ENCODE peak calls at places on chromosomes 1 and 21, in four cellular contexts. One of them, this sample, is unnamed.

GRCh38 chr1:186308264-186309060 is 66.6 kb downstream of the TPR start:
- DNase-seq in A549: no peak
- DNase-seq in HepG2: no peak
- DNase-seq in K562: no peak
- DNase-seq in this sample: no peak

GRCh38 chr1:239896980-239897379 is 194.7 kb upstream of the FMN2 start:
- DNase-seq in A549: no peak
- DNase-seq in HepG2: no peak
- DNase-seq in K562: no peak
- DNase-seq in this sample: no peak

GRCh38 chr1:40003156-40004093 is 37.1 kb upstream of the CAP1 start:
- DNase-seq in A549: no peak
- DNase-seq in HepG2: no peak
- DNase-seq in K562: no peak
- DNase-seq in this sample: no peak

GRCh38 chr1:64480999-64481772 is 11.3 kb downstream of the CACHD1 start:
- DNase-seq in A549: no peak
- DNase-seq in HepG2: no peak
- DNase-seq in K562: peak; percentile 6
- DNase-seq in this sample: no peak

GRCh38 chr1:30008998-30009657 is 714.3 kb downstream of the MATN1 start:
- DNase-seq in A549: no peak
- DNase-seq in HepG2: peak; percentile 43
- DNase-seq in K562: no peak
- DNase-seq in this sample: no peak

GRCh38 chr1:25622526-25622925 is 5.9 kb downstream of the MAN1C1 start:
- DNase-seq in A549: no peak
- DNase-seq in HepG2: no peak
- DNase-seq in K562: no peak
- DNase-seq in this sample: no peak

GRCh38 chr1:41580021-41580420 is 95.5 kb upstream of the EDN2 start:
- DNase-seq in A549: no peak
- DNase-seq in HepG2: no peak
- DNase-seq in K562: no peak
- DNase-seq in this sample: no peak

GRCh38 chr1:3433076-3433475 is 21.4 kb upstream of the ARHGEF16 start:
- DNase-seq in A549: no peak
- DNase-seq in HepG2: no peak
- DNase-seq in K562: no peak
- DNase-seq in this sample: no peak

GRCh38 chr21:14382486-14382834 is 486 bp downstream of the HSPA13 start:
- DNase-seq in A549: no peak
- DNase-seq in HepG2: no peak
- DNase-seq in K562: no peak
- DNase-seq in this sample: peak; percentile 45

GRCh38 chr1:51693420-51694144 is 76.7 kb downstream of the OSBPL9 start:
- DNase-seq in A549: peak; percentile 20
- DNase-seq in HepG2: no peak
- DNase-seq in K562: no peak
- DNase-seq in this sample: no peak

GRCh38 chr1:51689643-51690042 is 72.8 kb downstream of the OSBPL9 start:
- DNase-seq in A549: no peak
- DNase-seq in HepG2: peak; percentile 30
- DNase-seq in K562: no peak
- DNase-seq in this sample: no peak

GRCh38 chr1:51689073-51689435 is 72.2 kb downstream of the OSBPL9 start:
- DNase-seq in A549: no peak
- DNase-seq in HepG2: no peak
- DNase-seq in K562: no peak
- DNase-seq in this sample: no peak

GRCh38 chr1:51691920-51692319 is 75.0 kb downstream of the OSBPL9 start:
- DNase-seq in A549: no peak
- DNase-seq in HepG2: no peak
- DNase-seq in K562: no peak
- DNase-seq in this sample: no peak

DNA sequence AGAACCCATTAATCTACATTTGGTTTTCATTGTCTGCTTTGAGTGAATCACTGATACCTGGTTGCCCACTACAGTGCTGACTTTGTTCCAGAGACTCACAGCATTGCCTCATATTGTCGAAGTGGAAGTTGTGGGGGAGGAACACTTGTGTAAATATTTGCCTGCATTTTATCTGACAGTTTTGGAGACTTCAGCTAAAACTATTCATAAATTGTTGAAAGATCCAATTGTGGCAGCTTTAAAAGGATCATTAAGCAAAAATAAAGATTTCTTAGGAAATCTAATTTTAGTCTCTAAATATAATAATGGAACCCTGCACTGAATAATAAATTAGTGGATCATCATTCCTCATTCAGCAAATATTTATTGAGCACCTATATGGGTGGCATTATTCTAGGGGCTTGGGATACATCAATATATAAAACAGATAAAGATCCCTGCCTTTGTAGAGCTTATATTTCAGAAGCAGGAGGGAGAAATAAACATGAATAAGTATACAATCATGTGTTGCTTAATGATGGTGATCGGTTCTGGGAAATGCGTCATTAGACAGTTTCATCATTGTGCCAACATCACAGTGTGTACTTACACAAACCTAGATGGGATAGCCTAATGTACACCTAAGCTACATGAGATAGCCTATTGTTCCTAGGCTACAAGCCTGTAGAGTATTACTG is 73.5 kb downstream of the OSBPL9 start:
- DNase-seq in A549: peak; percentile 15
- DNase-seq in HepG2: peak; percentile 99
- DNase-seq in K562: peak; percentile 43
- DNase-seq in this sample: no peak
- TF ChIP-seq JUN in A549: peak; percentile 78
- TF ChIP-seq JUN in HepG2: peak; percentile 71
- TF ChIP-seq JUN in K562: no peak
- TF ChIP-seq JUN in this sample: no peak

GRCh38 chr21:34974162-34974981 is 74.7 kb downstream of the RUNX1 start:
- DNase-seq in A549: no peak
- DNase-seq in HepG2: peak; percentile 46
- DNase-seq in K562: no peak
- DNase-seq in this sample: no peak
- TF ChIP-seq HMGXB4 in A549: no peak
- TF ChIP-seq HMGXB4 in HepG2: no peak
- TF ChIP-seq HMGXB4 in K562: no peak
- TF ChIP-seq HMGXB4 in this sample: no peak

GRCh38 chr1:81498370-81499184 is 302.2 kb upstream of the ADGRL2 start:
- DNase-seq in A549: no peak
- DNase-seq in HepG2: no peak
- DNase-seq in K562: no peak
- DNase-seq in this sample: no peak
- TF ChIP-seq JUN in A549: no peak
- TF ChIP-seq JUN in HepG2: no peak
- TF ChIP-seq JUN in K562: no peak
- TF ChIP-seq JUN in this sample: no peak

GRCh38 chr1:207284209-207284892 is 37.1 kb upstream of the CD55 start:
- DNase-seq in A549: no peak
- DNase-seq in HepG2: no peak
- DNase-seq in K562: no peak
- DNase-seq in this sample: no peak
- TF ChIP-seq HMGXB4 in A549: no peak
- TF ChIP-seq HMGXB4 in HepG2: no peak
- TF ChIP-seq HMGXB4 in K562: no peak
- TF ChIP-seq HMGXB4 in this sample: no peak

DNA sequence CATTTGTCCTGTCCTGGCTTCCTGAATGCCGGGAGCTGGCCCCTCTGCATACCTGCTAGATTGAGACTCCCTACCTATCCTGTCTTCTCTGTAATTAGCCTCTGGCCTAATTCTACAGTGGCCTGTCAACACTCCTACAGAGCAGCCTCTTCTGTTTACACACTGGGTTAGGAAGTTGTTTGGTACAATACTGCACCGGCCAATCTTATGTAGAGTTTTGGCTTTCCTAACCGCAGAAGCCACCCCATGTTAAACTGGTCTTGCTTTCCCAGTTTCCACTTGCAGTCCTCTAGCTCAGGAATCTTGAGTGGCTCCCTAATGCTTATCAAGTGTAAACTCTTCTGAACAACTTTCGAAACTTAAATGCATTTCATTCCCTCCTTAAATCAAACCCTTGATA is 42.8 kb downstream of the DPH5 start:
- DNase-seq in A549: no peak
- DNase-seq in HepG2: no peak
- DNase-seq in K562: no peak
- DNase-seq in this sample: no peak
- TF ChIP-seq JUN in A549: no peak
- TF ChIP-seq JUN in HepG2: no peak
- TF ChIP-seq JUN in K562: no peak
- TF ChIP-seq JUN in this sample: no peak

DNA sequence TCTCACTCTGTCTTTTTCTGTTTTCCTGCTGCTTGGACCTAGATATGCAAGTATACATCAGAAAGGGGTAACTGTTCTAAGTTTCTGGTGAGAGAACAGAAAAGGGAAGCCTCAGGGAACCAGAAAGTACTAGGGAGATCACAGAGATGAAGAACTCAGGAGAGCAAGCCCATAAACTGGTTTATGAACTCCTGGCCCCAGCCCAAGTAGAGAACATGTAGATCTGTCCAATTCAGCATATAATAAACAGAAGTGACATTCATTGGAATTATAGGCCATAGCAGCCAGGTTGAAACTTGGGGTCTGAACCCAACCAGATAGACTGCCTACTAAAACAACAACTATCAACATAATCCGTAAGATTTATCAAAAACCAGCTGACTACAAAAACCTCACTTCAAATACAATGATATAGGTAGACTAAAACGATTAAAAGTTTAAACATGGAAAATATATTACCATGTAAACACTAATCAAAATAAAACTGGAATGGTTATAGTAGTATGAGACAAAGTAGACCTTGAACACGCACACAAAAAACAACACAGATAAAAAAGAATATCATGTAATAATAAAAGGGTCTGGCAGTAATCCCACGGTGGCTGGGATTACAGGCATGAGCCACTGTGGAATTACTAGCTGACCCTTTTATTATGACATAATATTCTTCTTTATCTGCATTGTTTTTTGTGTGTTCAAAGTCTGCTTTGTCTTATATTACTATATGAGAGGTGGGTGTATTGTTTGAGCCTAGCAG is 65.0 kb downstream of the ZSWIM5 start:
- DNase-seq in A549: no peak
- DNase-seq in HepG2: no peak
- DNase-seq in K562: no peak
- DNase-seq in this sample: no peak
- TF ChIP-seq HMGXB4 in A549: no peak
- TF ChIP-seq HMGXB4 in HepG2: no peak
- TF ChIP-seq HMGXB4 in K562: no peak
- TF ChIP-seq HMGXB4 in this sample: no peak

DNA sequence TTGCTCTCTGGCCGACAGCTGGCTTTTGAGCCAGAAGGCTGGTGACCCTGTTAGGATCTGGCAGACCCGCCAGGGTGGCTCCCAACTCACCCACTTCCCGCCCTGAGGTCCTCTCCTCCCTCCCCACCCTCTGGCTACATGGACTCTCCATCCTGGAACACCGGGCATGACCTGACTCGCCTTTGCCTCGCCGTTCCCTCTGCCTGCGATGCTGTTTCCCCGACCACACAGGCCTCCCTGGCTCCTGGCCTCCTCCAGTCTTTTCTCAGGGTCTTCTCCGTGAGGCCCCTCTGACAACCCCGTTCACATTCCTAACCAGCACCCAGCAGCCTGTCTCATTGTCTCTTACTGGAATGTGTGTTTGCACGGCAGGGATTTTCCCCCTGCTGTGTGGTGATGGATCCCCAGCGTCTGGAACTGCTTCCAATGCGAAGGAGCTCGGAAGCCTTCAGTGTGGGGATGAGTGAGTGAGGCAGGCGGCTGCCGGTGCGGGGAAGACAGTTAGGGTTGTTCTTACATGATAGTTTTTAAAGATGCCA is 46.0 kb upstream of the POFUT2 start:
- DNase-seq in A549: no peak
- DNase-seq in HepG2: no peak
- DNase-seq in K562: no peak
- DNase-seq in this sample: no peak
- TF ChIP-seq JUN in A549: no peak
- TF ChIP-seq JUN in HepG2: no peak
- TF ChIP-seq JUN in K562: no peak
- TF ChIP-seq JUN in this sample: no peak

GRCh38 chr21:34571994-34572393 is 42.9 kb downstream of the RCAN1 start:
- DNase-seq in A549: no peak
- DNase-seq in HepG2: no peak
- DNase-seq in K562: no peak
- DNase-seq in this sample: no peak

GRCh38 chr21:34569381-34569979 is 45.4 kb downstream of the RCAN1 start:
- DNase-seq in A549: no peak
- DNase-seq in HepG2: no peak
- DNase-seq in K562: no peak
- DNase-seq in this sample: no peak

GRCh38 chr21:34570315-34570714 is 44.6 kb downstream of the RCAN1 start:
- DNase-seq in A549: no peak
- DNase-seq in HepG2: no peak
- DNase-seq in K562: no peak
- DNase-seq in this sample: no peak

GRCh38 chr21:34565238-34565637 is 49.7 kb downstream of the RCAN1 start:
- DNase-seq in A549: no peak
- DNase-seq in HepG2: no peak
- DNase-seq in K562: no peak
- DNase-seq in this sample: no peak

DNA sequence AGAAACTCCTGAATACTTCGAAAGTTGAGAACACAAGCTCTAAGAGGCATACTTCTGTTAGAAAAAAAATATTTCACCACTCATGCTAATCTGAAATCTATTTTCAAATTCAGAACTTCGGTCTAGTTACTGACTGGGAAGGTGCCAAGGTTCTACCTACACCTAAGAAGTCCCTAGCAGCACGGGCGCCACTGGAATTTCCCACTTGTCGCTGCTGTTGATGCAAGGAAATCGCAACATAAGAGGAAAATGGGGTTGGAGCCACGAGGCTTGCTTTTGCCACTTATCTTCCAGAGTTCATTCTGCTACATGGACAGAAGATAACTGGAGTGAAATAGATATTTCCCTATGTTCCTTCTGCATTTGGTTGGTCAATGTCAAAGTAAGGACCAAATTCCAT is 47.3 kb downstream of the RCAN1 start:
- DNase-seq in A549: no peak
- DNase-seq in HepG2: no peak
- DNase-seq in K562: no peak
- DNase-seq in this sample: no peak
- TF ChIP-seq HMGXB4 in A549: no peak
- TF ChIP-seq HMGXB4 in HepG2: no peak
- TF ChIP-seq HMGXB4 in K562: no peak
- TF ChIP-seq HMGXB4 in this sample: no peak